ENCODE peak calls at places on chromosomes 13 and 19, in eight cellular contexts. G is EL; F is amniotic stem cell; L is left kidney; J is T-helper 1 cell; Q is T-cell; M is activated CD8-positive, alpha-beta memory T cell treated with anti-CD3 and anti-CD28 coated beads for 1 hour; B is NCI-H460. T is an unnamed sample.

GRCh38 chr19:33266971-33267484 is 35.3 kb downstream of the CEBPA start:
- DNase-seq in Q (no peak), G (no peak), J (no peak), L (no peak), F (no peak), M (no peak), B (no peak), T (no peak)

GRCh38 chr19:55247621-55248099 is 11.2 kb downstream of the PPP6R1 start:
- DNase-seq in M (no peak), B (no peak), Q (no peak), J (no peak), F (no peak), G (peak), L (peak), T (no peak)

GRCh38 chr13:101019126-101019525 is 344.5 kb upstream of the TMTC4 start:
- DNase-seq in G (peak), L (no peak), Q (no peak), F (no peak), M (no peak), B (no peak), J (no peak), T (no peak)

GRCh38 chr19:38392707-38393308 is 4.3 kb downstream of the SPRED3 start:
- DNase-seq in B (no peak), J (no peak), F (no peak), M (no peak), G (peak), Q (no peak), L (no peak), T (no peak)

GRCh38 chr19:38862321-38863059 is 12.7 kb upstream of the HNRNPL start:
- DNase-seq in J (no peak), B (peak), L (peak), M (no peak), F (no peak), Q (no peak), G (peak), T (peak)

GRCh38 chr13:114264886-114265611 is 16.4 kb upstream of the UPF3A start:
- DNase-seq in M (no peak), F (peak), G (peak), J (no peak), Q (no peak), B (no peak), L (no peak), T (peak)

GRCh38 chr19:35306473-35307246 is 14.7 kb downstream of the MAG start:
- DNase-seq in F (no peak), M (no peak), B (no peak), Q (no peak), L (peak), G (no peak), J (no peak), T (no peak)

GRCh38 chr19:46830864-46831263 is 19.8 kb downstream of the AP2S1 start:
- DNase-seq in G (no peak), L (no peak), M (no peak), J (no peak), Q (no peak), F (no peak), B (no peak), T (no peak)

GRCh38 chr19:45475537-45476348 is 7.9 kb downstream of the FOSB start:
- DNase-seq in F (no peak), B (no peak), M (no peak), J (no peak), Q (no peak), G (no peak), L (no peak), T (no peak)

GRCh38 chr13:26482451-26483197 is 74.9 kb upstream of the WASF3 start:
- DNase-seq in M (peak), F (peak), B (peak), G (peak), L (peak), J (peak), Q (peak), T (peak)

GRCh38 chr13:96089749-96090239 is at the start of gene HS6ST3:
- DNase-seq in G (peak), M (no peak), Q (no peak), J (no peak), F (no peak), B (no peak), L (peak), T (peak)

GRCh38 chr13:75537401-75538365 is at the start of gene COMMD6:
- DNase-seq in M (peak), J (peak), G (peak), Q (peak), F (peak), B (peak), L (peak), T (peak)